ENCODE peak calls at places on chromosome 3, in seven cellular contexts. One of them, this sample, is unnamed.

GRCh38 chr3:112751564-112751963 is 95.1 kb downstream of the CD200R1L start:
- DNase-seq in cardiac fibroblast: no peak
- DNase-seq in AG09309: no peak
- DNase-seq in A549: no peak
- DNase-seq in HCT116: no peak
- DNase-seq in gastrocnemius medialis: no peak
- DNase-seq in bronchial epithelial cell: no peak
- DNase-seq in this sample: no peak

GRCh38 chr3:140170612-140171011 is 235.6 kb downstream of the CLSTN2 start:
- DNase-seq in cardiac fibroblast: no peak
- DNase-seq in AG09309: no peak
- DNase-seq in A549: no peak
- DNase-seq in HCT116: no peak
- DNase-seq in gastrocnemius medialis: no peak
- DNase-seq in bronchial epithelial cell: no peak
- DNase-seq in this sample: no peak

GRCh38 chr3:16463914-16464313 is 49.6 kb downstream of the RFTN1 start:
- DNase-seq in cardiac fibroblast: no peak
- DNase-seq in AG09309: no peak
- DNase-seq in A549: no peak
- DNase-seq in HCT116: no peak
- DNase-seq in gastrocnemius medialis: no peak
- DNase-seq in bronchial epithelial cell: no peak
- DNase-seq in this sample: no peak

GRCh38 chr3:159637895-159638542 is 350.6 kb upstream of the IL12A start:
- DNase-seq in cardiac fibroblast: peak; percentile 50
- DNase-seq in AG09309: no peak
- DNase-seq in A549: no peak
- DNase-seq in HCT116: peak; percentile 22
- DNase-seq in gastrocnemius medialis: no peak
- DNase-seq in bronchial epithelial cell: peak; percentile 73
- DNase-seq in this sample: peak; percentile 86

GRCh38 chr3:188890572-188891270 is 281.1 kb upstream of the TPRG1 start:
- DNase-seq in cardiac fibroblast: peak; percentile 79
- DNase-seq in AG09309: peak; percentile 38
- DNase-seq in A549: no peak
- DNase-seq in HCT116: no peak
- DNase-seq in gastrocnemius medialis: no peak
- DNase-seq in bronchial epithelial cell: peak; percentile 57
- DNase-seq in this sample: no peak

GRCh38 chr3:128054363-128054762 is 2.1 kb downstream of the SEC61A1 start:
- DNase-seq in cardiac fibroblast: peak; percentile 71
- DNase-seq in AG09309: no peak
- DNase-seq in A549: no peak
- DNase-seq in HCT116: no peak
- DNase-seq in gastrocnemius medialis: peak; percentile 69
- DNase-seq in bronchial epithelial cell: peak; percentile 69
- DNase-seq in this sample: no peak

GRCh38 chr3:9014189-9014588 is 50.9 kb upstream of the RAD18 start:
- DNase-seq in cardiac fibroblast: peak; percentile 33
- DNase-seq in AG09309: no peak
- DNase-seq in A549: no peak
- DNase-seq in HCT116: no peak
- DNase-seq in gastrocnemius medialis: no peak
- DNase-seq in bronchial epithelial cell: peak; percentile 7
- DNase-seq in this sample: no peak

GRCh38 chr3:70744536-70744935 is 432.1 kb upstream of the MDFIC2 start:
- DNase-seq in cardiac fibroblast: peak; percentile 28
- DNase-seq in AG09309: no peak
- DNase-seq in A549: no peak
- DNase-seq in HCT116: no peak
- DNase-seq in gastrocnemius medialis: no peak
- DNase-seq in bronchial epithelial cell: no peak
- DNase-seq in this sample: no peak

GRCh38 chr3:167886690-167887089 is 151.2 kb downstream of the SERPINI1 start:
- DNase-seq in cardiac fibroblast: peak; percentile 5
- DNase-seq in AG09309: no peak
- DNase-seq in A549: no peak
- DNase-seq in HCT116: no peak
- DNase-seq in gastrocnemius medialis: no peak
- DNase-seq in bronchial epithelial cell: peak; percentile 19
- DNase-seq in this sample: no peak

GRCh38 chr3:190265795-190266194 is 56.5 kb downstream of the CLDN1 start:
- DNase-seq in cardiac fibroblast: peak; percentile 61
- DNase-seq in AG09309: no peak
- DNase-seq in A549: no peak
- DNase-seq in HCT116: peak; percentile 34
- DNase-seq in gastrocnemius medialis: no peak
- DNase-seq in bronchial epithelial cell: peak; percentile 100
- DNase-seq in this sample: no peak

GRCh38 chr3:194879126-194879887 is 193.6 kb downstream of the FAM43A start:
- DNase-seq in cardiac fibroblast: no peak
- DNase-seq in AG09309: no peak
- DNase-seq in A549: no peak
- DNase-seq in HCT116: no peak
- DNase-seq in gastrocnemius medialis: no peak
- DNase-seq in bronchial epithelial cell: no peak
- DNase-seq in this sample: no peak

GRCh38 chr3:172915911-172916514 is 165.5 kb downstream of the ECT2 start:
- DNase-seq in cardiac fibroblast: no peak
- DNase-seq in AG09309: no peak
- DNase-seq in A549: no peak
- DNase-seq in HCT116: no peak
- DNase-seq in gastrocnemius medialis: no peak
- DNase-seq in bronchial epithelial cell: no peak
- DNase-seq in this sample: no peak

GRCh38 chr3:172908871-172909270 is 158.3 kb downstream of the ECT2 start:
- DNase-seq in cardiac fibroblast: no peak
- DNase-seq in AG09309: no peak
- DNase-seq in A549: no peak
- DNase-seq in HCT116: no peak
- DNase-seq in gastrocnemius medialis: no peak
- DNase-seq in bronchial epithelial cell: no peak
- DNase-seq in this sample: no peak

GRCh38 chr3:172905480-172905850 is 154.9 kb downstream of the ECT2 start:
- DNase-seq in cardiac fibroblast: peak; percentile 40
- DNase-seq in AG09309: no peak
- DNase-seq in A549: no peak
- DNase-seq in HCT116: no peak
- DNase-seq in gastrocnemius medialis: no peak
- DNase-seq in bronchial epithelial cell: no peak
- DNase-seq in this sample: no peak

GRCh38 chr3:172913911-172914730 is 163.6 kb downstream of the ECT2 start:
- DNase-seq in cardiac fibroblast: no peak
- DNase-seq in AG09309: no peak
- DNase-seq in A549: no peak
- DNase-seq in HCT116: no peak
- DNase-seq in gastrocnemius medialis: no peak
- DNase-seq in bronchial epithelial cell: no peak
- DNase-seq in this sample: no peak

DNA sequence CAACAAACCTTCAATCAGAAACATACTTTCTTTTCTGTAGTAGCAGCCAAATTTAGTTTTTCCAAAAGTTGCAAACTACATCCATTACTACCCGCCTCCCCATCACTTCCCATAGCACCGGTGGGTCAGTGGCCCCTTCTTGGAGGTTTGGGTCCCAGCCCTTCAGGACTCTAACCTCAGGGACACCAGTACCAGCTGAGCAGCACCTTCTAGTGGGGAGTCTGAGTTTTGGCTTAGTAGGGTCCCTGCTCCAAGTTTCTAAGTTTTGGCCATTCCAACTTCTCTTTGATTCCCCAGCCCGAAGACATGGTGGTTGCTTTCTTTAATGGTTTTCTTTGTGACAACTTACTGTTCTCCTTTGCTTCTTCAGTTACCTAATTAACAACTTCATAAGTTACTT is 160.6 kb downstream of the ECT2 start:
- DNase-seq in cardiac fibroblast: no peak
- DNase-seq in AG09309: no peak
- DNase-seq in A549: no peak
- DNase-seq in HCT116: no peak
- DNase-seq in gastrocnemius medialis: no peak
- DNase-seq in bronchial epithelial cell: no peak
- DNase-seq in this sample: no peak
- TF ChIP-seq CTCF in cardiac fibroblast: no peak
- TF ChIP-seq CTCF in AG09309: no peak
- TF ChIP-seq CTCF in A549: no peak
- TF ChIP-seq CTCF in HCT116: peak; percentile 17
- TF ChIP-seq CTCF in gastrocnemius medialis: no peak
- TF ChIP-seq CTCF in bronchial epithelial cell: no peak
- TF ChIP-seq CTCF in this sample: peak; percentile 42

GRCh38 chr3:138348107-138348949 is at the start of gene MRAS:
- DNase-seq in cardiac fibroblast: peak; percentile 82
- DNase-seq in AG09309: peak; percentile 33
- DNase-seq in A549: peak; percentile 60
- DNase-seq in HCT116: peak; percentile 57
- DNase-seq in gastrocnemius medialis: peak; percentile 88
- DNase-seq in bronchial epithelial cell: peak; percentile 31
- DNase-seq in this sample: no peak
- H3K4me3 ChIP-seq in cardiac fibroblast: peak within 1 kb of the TSS; percentile 64
- H3K4me3 ChIP-seq in AG09309: peak within 1 kb of the TSS; percentile 68
- H3K4me3 ChIP-seq in A549: peak within 1 kb of the TSS; percentile 65
- H3K4me3 ChIP-seq in HCT116: peak within 1 kb of the TSS; percentile 69
- H3K4me3 ChIP-seq in gastrocnemius medialis: peak within 1 kb of the TSS; percentile 63
- H3K4me3 ChIP-seq in bronchial epithelial cell: peak within 1 kb of the TSS; percentile 58
- H3K4me3 ChIP-seq in this sample: peak within 1 kb of the TSS; percentile 82

DNA sequence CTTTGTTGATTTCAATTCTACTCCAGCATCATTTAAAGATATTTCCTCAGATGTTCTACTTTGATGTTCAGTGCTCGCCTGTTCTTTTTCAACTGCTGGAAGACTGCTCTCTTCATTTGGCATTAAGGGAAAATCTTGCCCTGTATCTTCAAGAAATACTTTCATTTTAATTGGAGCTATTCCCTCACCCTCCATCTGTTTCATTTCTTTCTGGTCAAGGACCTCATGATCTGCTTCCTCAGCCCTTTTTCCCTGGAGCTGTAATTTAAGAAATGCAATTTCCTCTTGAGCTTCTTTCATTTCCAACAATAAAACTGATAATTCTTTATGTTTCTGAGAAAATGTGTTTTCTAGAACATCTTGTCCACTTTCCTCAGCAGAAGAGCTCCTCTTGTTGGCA is 37.8 kb upstream of the HCLS1 start:
- DNase-seq in cardiac fibroblast: no peak
- DNase-seq in AG09309: no peak
- DNase-seq in A549: no peak
- DNase-seq in HCT116: no peak
- DNase-seq in gastrocnemius medialis: no peak
- DNase-seq in bronchial epithelial cell: no peak
- DNase-seq in this sample: no peak
- TF ChIP-seq CTCF in cardiac fibroblast: no peak
- TF ChIP-seq CTCF in AG09309: no peak
- TF ChIP-seq CTCF in A549: no peak
- TF ChIP-seq CTCF in HCT116: no peak
- TF ChIP-seq CTCF in gastrocnemius medialis: no peak
- TF ChIP-seq CTCF in bronchial epithelial cell: no peak
- TF ChIP-seq CTCF in this sample: no peak

GRCh38 chr3:58665410-58665809 is 1.2 kb downstream of the FAM3D start:
- DNase-seq in cardiac fibroblast: no peak
- DNase-seq in AG09309: no peak
- DNase-seq in A549: no peak
- DNase-seq in HCT116: no peak
- DNase-seq in gastrocnemius medialis: no peak
- DNase-seq in bronchial epithelial cell: peak; percentile 15
- DNase-seq in this sample: peak; percentile 80
- H3K4me3 ChIP-seq in cardiac fibroblast: no peak overlapping the region
- H3K4me3 ChIP-seq in AG09309: no peak overlapping the region
- H3K4me3 ChIP-seq in A549: no peak overlapping the region
- H3K4me3 ChIP-seq in HCT116: no peak overlapping the region
- H3K4me3 ChIP-seq in gastrocnemius medialis: no peak overlapping the region
- H3K4me3 ChIP-seq in bronchial epithelial cell: no peak overlapping the region
- H3K4me3 ChIP-seq in this sample: no peak overlapping the region